ENCODE peak calls at places on chromosome 7, in five cellular contexts. One of them, this sample, is unnamed.

GRCh38 chr7:140541513-140542192 is 62.3 kb upstream of the MKRN1 start:
- DNase-seq in GM12864: no peak
- DNase-seq in bronchial epithelial cell: peak; percentile 85
- DNase-seq in endothelial cell: peak; percentile 21
- DNase-seq in endodermal cell: peak; percentile 90
- DNase-seq in this sample: peak; percentile 48

GRCh38 chr7:100189061-100189460 is 11.3 kb downstream of the STAG3 start:
- DNase-seq in GM12864: no peak
- DNase-seq in bronchial epithelial cell: no peak
- DNase-seq in endothelial cell: no peak
- DNase-seq in endodermal cell: no peak
- DNase-seq in this sample: no peak

GRCh38 chr7:4769753-4770152 is 5.7 kb upstream of the AP5Z1 start:
- DNase-seq in GM12864: no peak
- DNase-seq in bronchial epithelial cell: no peak
- DNase-seq in endothelial cell: no peak
- DNase-seq in endodermal cell: no peak
- DNase-seq in this sample: no peak

GRCh38 chr7:2732959-2733584 is 45.1 kb downstream of the AMZ1 start:
- DNase-seq in GM12864: no peak
- DNase-seq in bronchial epithelial cell: peak; percentile 77
- DNase-seq in endothelial cell: no peak
- DNase-seq in endodermal cell: no peak
- DNase-seq in this sample: no peak

GRCh38 chr7:707296-708000 is 19.1 kb upstream of the DNAAF5 start:
- DNase-seq in GM12864: no peak
- DNase-seq in bronchial epithelial cell: no peak
- DNase-seq in endothelial cell: no peak
- DNase-seq in endodermal cell: no peak
- DNase-seq in this sample: no peak

GRCh38 chr7:138663741-138664710 is 37.1 kb downstream of the SVOPL start:
- DNase-seq in GM12864: no peak
- DNase-seq in bronchial epithelial cell: peak; percentile 31
- DNase-seq in endothelial cell: peak; percentile 25
- DNase-seq in endodermal cell: peak; percentile 69
- DNase-seq in this sample: no peak

GRCh38 chr7:18495412-18496335 is at the start of gene HDAC9:
- DNase-seq in GM12864: peak; percentile 68
- DNase-seq in bronchial epithelial cell: peak; percentile 50
- DNase-seq in endothelial cell: no peak
- DNase-seq in endodermal cell: peak; percentile 75
- DNase-seq in this sample: no peak

GRCh38 chr7:140605337-140605736 is 35.3 kb downstream of the DENND2A start:
- DNase-seq in GM12864: no peak
- DNase-seq in bronchial epithelial cell: peak; percentile 14
- DNase-seq in endothelial cell: no peak
- DNase-seq in endodermal cell: peak; percentile 75
- DNase-seq in this sample: no peak

GRCh38 chr7:149713061-149713730 is 60.2 kb downstream of the ZNF467 start:
- DNase-seq in GM12864: no peak
- DNase-seq in bronchial epithelial cell: no peak
- DNase-seq in endothelial cell: no peak
- DNase-seq in endodermal cell: peak; percentile 39
- DNase-seq in this sample: no peak

GRCh38 chr7:1340640-1341360 is 108.1 kb downstream of the UNCX start:
- DNase-seq in GM12864: no peak
- DNase-seq in bronchial epithelial cell: no peak
- DNase-seq in endothelial cell: no peak
- DNase-seq in endodermal cell: no peak
- DNase-seq in this sample: no peak

GRCh38 chr7:35700865-35701264 is 5.9 kb upstream of the HERPUD2 start:
- DNase-seq in GM12864: no peak
- DNase-seq in bronchial epithelial cell: peak; percentile 60
- DNase-seq in endothelial cell: no peak
- DNase-seq in endodermal cell: no peak
- DNase-seq in this sample: no peak

GRCh38 chr7:51123322-51124021 is 193.1 kb downstream of the COBL start:
- DNase-seq in GM12864: no peak
- DNase-seq in bronchial epithelial cell: peak; percentile 99
- DNase-seq in endothelial cell: no peak
- DNase-seq in endodermal cell: no peak
- DNase-seq in this sample: no peak

GRCh38 chr7:16585540-16585939 is 58.9 kb downstream of the LRRC72 start:
- DNase-seq in GM12864: no peak
- DNase-seq in bronchial epithelial cell: no peak
- DNase-seq in endothelial cell: no peak
- DNase-seq in endodermal cell: no peak
- DNase-seq in this sample: no peak

GRCh38 chr7:95897557-95898183 is 125.3 kb downstream of the DYNC1I1 start:
- DNase-seq in GM12864: no peak
- DNase-seq in bronchial epithelial cell: no peak
- DNase-seq in endothelial cell: no peak
- DNase-seq in endodermal cell: no peak
- DNase-seq in this sample: no peak

GRCh38 chr7:4882169-4882741 is 1.3 kb downstream of the RADIL start:
- DNase-seq in GM12864: no peak
- DNase-seq in bronchial epithelial cell: peak; percentile 9
- DNase-seq in endothelial cell: peak; percentile 28
- DNase-seq in endodermal cell: peak; percentile 85
- DNase-seq in this sample: no peak

GRCh38 chr7:36287371-36288241 is 102.1 kb upstream of the ANLN start:
- DNase-seq in GM12864: peak; percentile 19
- DNase-seq in bronchial epithelial cell: peak; percentile 16
- DNase-seq in endothelial cell: no peak
- DNase-seq in endodermal cell: peak; percentile 76
- DNase-seq in this sample: no peak

GRCh38 chr7:36137754-36138153 is 15.3 kb upstream of the EEPD1 start:
- DNase-seq in GM12864: no peak
- DNase-seq in bronchial epithelial cell: no peak
- DNase-seq in endothelial cell: no peak
- DNase-seq in endodermal cell: peak; percentile 9
- DNase-seq in this sample: no peak

GRCh38 chr7:105782391-105783063 is 93.9 kb downstream of the ATXN7L1 start:
- DNase-seq in GM12864: no peak
- DNase-seq in bronchial epithelial cell: peak; percentile 81
- DNase-seq in endothelial cell: no peak
- DNase-seq in endodermal cell: no peak
- DNase-seq in this sample: no peak

GRCh38 chr7:47635091-47636090 is 53.5 kb upstream of the TNS3 start:
- DNase-seq in GM12864: no peak
- DNase-seq in bronchial epithelial cell: peak; percentile 88
- DNase-seq in endothelial cell: no peak
- DNase-seq in endodermal cell: peak; percentile 86
- DNase-seq in this sample: no peak

GRCh38 chr7:130409722-130410072 is 29.4 kb downstream of the CPA1 start:
- DNase-seq in GM12864: no peak
- DNase-seq in bronchial epithelial cell: peak; percentile 30
- DNase-seq in endothelial cell: no peak
- DNase-seq in endodermal cell: no peak
- DNase-seq in this sample: no peak

GRCh38 chr7:27459729-27460048 is 203.0 kb downstream of the HIBADH start:
- DNase-seq in GM12864: no peak
- DNase-seq in bronchial epithelial cell: no peak
- DNase-seq in endothelial cell: no peak
- DNase-seq in endodermal cell: no peak
- DNase-seq in this sample: no peak

GRCh38 chr7:127396184-127396583 is 3.7 kb upstream of the ZNF800 start:
- DNase-seq in GM12864: no peak
- DNase-seq in bronchial epithelial cell: no peak
- DNase-seq in endothelial cell: no peak
- DNase-seq in endodermal cell: peak; percentile 63
- DNase-seq in this sample: no peak

GRCh38 chr7:128032605-128033235 is 1.5 kb upstream of the LRRC4 start:
- DNase-seq in GM12864: no peak
- DNase-seq in bronchial epithelial cell: no peak
- DNase-seq in endothelial cell: no peak
- DNase-seq in endodermal cell: peak; percentile 78
- DNase-seq in this sample: peak; percentile 32

GRCh38 chr7:77415822-77416620 is at the start of gene GSAP:
- DNase-seq in GM12864: no peak
- DNase-seq in bronchial epithelial cell: no peak
- DNase-seq in endothelial cell: peak; percentile 41
- DNase-seq in endodermal cell: peak; percentile 86
- DNase-seq in this sample: peak; percentile 42

GRCh38 chr7:45975367-45975766 is 54.3 kb upstream of the IGFBP3 start:
- DNase-seq in GM12864: no peak
- DNase-seq in bronchial epithelial cell: no peak
- DNase-seq in endothelial cell: no peak
- DNase-seq in endodermal cell: peak; percentile 17
- DNase-seq in this sample: no peak

GRCh38 chr7:92643821-92644220 is 53.6 kb upstream of the FAM133B start:
- DNase-seq in GM12864: no peak
- DNase-seq in bronchial epithelial cell: no peak
- DNase-seq in endothelial cell: no peak
- DNase-seq in endodermal cell: no peak
- DNase-seq in this sample: no peak

GRCh38 chr7:90597879-90598278 is 1.8 kb downstream of the CDK14 start:
- DNase-seq in GM12864: no peak
- DNase-seq in bronchial epithelial cell: no peak
- DNase-seq in endothelial cell: no peak
- DNase-seq in endodermal cell: no peak
- DNase-seq in this sample: no peak

GRCh38 chr7:130008941-130009847 is 42.0 kb downstream of the ZC3HC1 start:
- DNase-seq in GM12864: no peak
- DNase-seq in bronchial epithelial cell: peak; percentile 93
- DNase-seq in endothelial cell: no peak
- DNase-seq in endodermal cell: peak; percentile 55
- DNase-seq in this sample: no peak

GRCh38 chr7:96026606-96027005 is 254.3 kb downstream of the DYNC1I1 start:
- DNase-seq in GM12864: no peak
- DNase-seq in bronchial epithelial cell: peak; percentile 43
- DNase-seq in endothelial cell: no peak
- DNase-seq in endodermal cell: no peak
- DNase-seq in this sample: no peak

GRCh38 chr7:3336042-3336665 is 35.1 kb downstream of the SDK1 start:
- DNase-seq in GM12864: no peak
- DNase-seq in bronchial epithelial cell: no peak
- DNase-seq in endothelial cell: no peak
- DNase-seq in endodermal cell: no peak
- DNase-seq in this sample: no peak

GRCh38 chr7:44764665-44765578 is 16.3 kb downstream of the ZMIZ2 start:
- DNase-seq in GM12864: no peak
- DNase-seq in bronchial epithelial cell: no peak
- DNase-seq in endothelial cell: no peak
- DNase-seq in endodermal cell: peak; percentile 50
- DNase-seq in this sample: no peak
- TF ChIP-seq CTCF in GM12864: no peak
- TF ChIP-seq CTCF in bronchial epithelial cell: no peak
- TF ChIP-seq CTCF in endothelial cell: no peak
- TF ChIP-seq CTCF in endodermal cell: peak; percentile 38
- TF ChIP-seq CTCF in this sample: no peak

GRCh38 chr7:151064454-151064853 is 5.1 kb downstream of the SLC4A2 start:
- DNase-seq in GM12864: no peak
- DNase-seq in bronchial epithelial cell: no peak
- DNase-seq in endothelial cell: no peak
- DNase-seq in endodermal cell: no peak
- DNase-seq in this sample: no peak

GRCh38 chr7:151063212-151063561 is 3.8 kb downstream of the SLC4A2 start:
- DNase-seq in GM12864: no peak
- DNase-seq in bronchial epithelial cell: no peak
- DNase-seq in endothelial cell: no peak
- DNase-seq in endodermal cell: no peak
- DNase-seq in this sample: no peak

GRCh38 chr7:151062111-151062398 is 2.7 kb downstream of the SLC4A2 start:
- DNase-seq in GM12864: no peak
- DNase-seq in bronchial epithelial cell: no peak
- DNase-seq in endothelial cell: no peak
- DNase-seq in endodermal cell: no peak
- DNase-seq in this sample: no peak

GRCh38 chr7:151061241-151062110 is 2.1 kb downstream of the SLC4A2 start:
- DNase-seq in GM12864: no peak
- DNase-seq in bronchial epithelial cell: no peak
- DNase-seq in endothelial cell: no peak
- DNase-seq in endodermal cell: peak; percentile 73
- DNase-seq in this sample: no peak

DNA sequence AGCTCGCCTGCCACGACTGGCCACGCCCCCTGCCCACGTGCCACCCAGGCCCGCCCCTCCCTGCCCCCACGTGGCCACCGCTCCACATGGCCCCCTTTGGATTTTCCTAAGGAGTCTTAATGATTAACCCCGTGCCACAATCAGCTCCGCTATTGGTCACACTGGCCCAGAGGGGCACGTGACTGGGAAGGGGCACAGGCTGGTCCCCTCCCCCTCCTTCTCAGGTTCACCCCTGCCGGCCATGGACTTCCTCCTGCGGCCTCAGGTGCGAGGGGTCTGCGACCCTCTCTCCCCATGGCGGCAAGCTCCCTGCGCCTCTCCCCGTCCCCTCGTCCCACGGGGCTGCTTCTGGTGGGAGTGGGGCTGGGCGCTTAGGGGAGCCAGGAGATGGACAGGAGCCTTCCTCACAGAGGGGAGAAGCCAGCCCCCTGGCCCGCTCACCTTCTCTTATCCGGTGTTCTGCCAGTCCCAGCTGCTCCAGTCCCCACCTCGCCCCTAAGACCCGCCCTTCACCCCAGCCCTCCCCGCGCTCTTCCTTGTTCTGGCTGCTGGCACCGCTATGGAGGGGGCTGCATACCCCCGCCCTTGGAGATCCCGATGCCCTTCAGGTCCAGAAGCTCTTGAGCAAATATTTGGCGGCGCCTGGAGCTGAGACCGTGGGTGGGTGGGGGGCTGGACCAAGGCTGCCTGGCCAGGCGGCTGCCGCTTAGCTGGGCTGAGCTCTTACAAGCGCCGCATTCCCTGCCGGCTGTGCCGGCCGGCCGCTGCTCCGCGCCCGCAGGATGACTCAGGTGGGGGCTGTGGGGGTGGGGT is 3.2 kb downstream of the SLC4A2 start:
- DNase-seq in GM12864: no peak
- DNase-seq in bronchial epithelial cell: no peak
- DNase-seq in endothelial cell: peak; percentile 67
- DNase-seq in endodermal cell: peak; percentile 98
- DNase-seq in this sample: peak; percentile 91
- TF ChIP-seq CTCF in GM12864: no peak
- TF ChIP-seq CTCF in bronchial epithelial cell: no peak
- TF ChIP-seq CTCF in endothelial cell: no peak
- TF ChIP-seq CTCF in endodermal cell: no peak
- TF ChIP-seq CTCF in this sample: no peak

GRCh38 chr7:103989785-103990775 is 622 bp upstream of the RELN start:
- DNase-seq in GM12864: no peak
- DNase-seq in bronchial epithelial cell: no peak
- DNase-seq in endothelial cell: peak; percentile 72
- DNase-seq in endodermal cell: peak; percentile 86
- DNase-seq in this sample: peak; percentile 39
- TF ChIP-seq CTCF in GM12864: peak; percentile 12
- TF ChIP-seq CTCF in bronchial epithelial cell: no peak
- TF ChIP-seq CTCF in endothelial cell: peak; percentile 30
- TF ChIP-seq CTCF in endodermal cell: peak; percentile 68
- TF ChIP-seq CTCF in this sample: peak; percentile 48

DNA sequence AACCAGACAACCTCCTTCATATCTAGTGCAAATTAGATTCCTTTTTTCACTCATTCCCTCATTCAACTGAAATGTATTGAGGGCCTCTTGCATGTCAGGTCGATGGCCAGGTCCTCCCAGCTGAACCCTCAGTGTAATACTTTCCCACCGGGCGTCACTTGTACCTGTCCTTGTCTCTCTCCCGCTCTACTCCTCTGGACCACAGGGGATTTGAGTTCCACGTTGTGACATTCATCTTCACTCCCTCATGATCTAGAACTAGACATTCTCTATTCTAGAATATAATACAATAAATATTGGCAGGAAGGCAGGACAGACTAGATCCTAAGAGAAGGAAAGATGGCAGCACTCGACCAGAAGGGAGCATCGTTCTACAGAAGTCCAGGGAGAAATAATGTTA is 83.9 kb downstream of the WNT2 start:
- DNase-seq in GM12864: no peak
- DNase-seq in bronchial epithelial cell: no peak
- DNase-seq in endothelial cell: no peak
- DNase-seq in endodermal cell: no peak
- DNase-seq in this sample: no peak
- TF ChIP-seq CTCF in GM12864: no peak
- TF ChIP-seq CTCF in bronchial epithelial cell: no peak
- TF ChIP-seq CTCF in endothelial cell: no peak
- TF ChIP-seq CTCF in endodermal cell: no peak
- TF ChIP-seq CTCF in this sample: no peak

This sample was measured in progenitor cell of endocrine pancreas.